ENCODE peak calls at places on chromosomes 7 and 10, in eight cellular contexts. A, Q, O, T, S, K, V and Z are unnamed samples.
A peak's percentile ranks its signal among the peaks of the same experiment; 100 is the strongest.

GRCh38 chr10:50992356-50992866 is 81.9 kb upstream of the PRKG1 start:
- DNase-seq in Q (no peak), T (peak; percentile 31), V (no peak), A (no peak), O (no peak), K (peak; percentile 23), S (no peak), Z (no peak)

GRCh38 chr10:14080795-14081194 is 249.9 kb downstream of the FRMD4A start:
- DNase-seq in K (no peak), Q (no peak), S (no peak), O (no peak), A (no peak), T (no peak), V (no peak), Z (no peak)

GRCh38 chr7:4871056-4871680 is 9.3 kb upstream of the PAPOLB start:
- DNase-seq in T (no peak), V (no peak), S (no peak), Q (no peak), K (no peak), A (no peak), O (no peak), Z (no peak)

GRCh38 chr7:103905997-103906396 is 83.5 kb downstream of the RELN start:
- DNase-seq in O (no peak), K (no peak), S (no peak), A (no peak), Q (no peak), T (no peak), V (no peak), Z (no peak)

GRCh38 chr10:121952226-121952625 is 22.8 kb downstream of the NSMCE4A start:
- DNase-seq in A (no peak), Q (no peak), V (no peak), S (no peak), K (no peak), T (peak; percentile 13), O (no peak), Z (no peak)

GRCh38 chr7:76191783-76192240 is 9.9 kb upstream of the SRRM3 start:
- DNase-seq in S (no peak), Q (no peak), O (peak; percentile 76), V (no peak), A (no peak), K (no peak), T (peak; percentile 49), Z (no peak)

GRCh38 chr10:77228559-77228958 is 409.0 kb downstream of the KCNMA1 start:
- DNase-seq in A (no peak), K (no peak), V (no peak), S (no peak), O (no peak), T (no peak), Q (no peak), Z (no peak)

GRCh38 chr10:100167521-100168312 is 18.1 kb downstream of the ERLIN1 start:
- DNase-seq in Q (no peak), S (no peak), V (no peak), T (no peak), A (no peak), K (no peak), O (no peak), Z (no peak)

GRCh38 chr10:36669615-36670325 is 455.6 kb upstream of the ANKRD30A start:
- DNase-seq in Q (no peak), V (peak; percentile 77), T (no peak), A (no peak), S (no peak), K (no peak), O (no peak), Z (no peak)

GRCh38 chr7:27300401-27300800 is 57.8 kb downstream of the EVX1 start:
- DNase-seq in S (no peak), Q (no peak), A (no peak), V (no peak), K (no peak), T (no peak), O (no peak), Z (no peak)

GRCh38 chr7:46776790-46777189 is 805.1 kb downstream of the TNS3 start:
- DNase-seq in T (peak; percentile 36), K (no peak), O (no peak), Q (no peak), V (no peak), A (no peak), S (no peak), Z (no peak)

GRCh38 chr7:158031820-158032424 is 555.7 kb downstream of the PTPRN2 start:
- DNase-seq in V (no peak), T (no peak), Q (no peak), A (no peak), O (no peak), S (no peak), K (no peak), Z (no peak)

GRCh38 chr7:128053023-128053422 is 21.8 kb upstream of the LRRC4 start:
- DNase-seq in T (peak; percentile 49), O (no peak), Q (no peak), V (no peak), A (no peak), S (no peak), K (no peak), Z (no peak)

GRCh38 chr10:50385610-50386009 is 134.3 kb upstream of the ASAH2 start:
- DNase-seq in A (no peak), S (no peak), O (no peak), T (no peak), K (no peak), V (peak; percentile 71), Q (peak; percentile 65), Z (peak; percentile 19)

GRCh38 chr10:28503114-28503513 is 29.8 kb upstream of the WAC start:
- DNase-seq in V (peak; percentile 20), A (no peak), Q (no peak), T (no peak), O (no peak), S (no peak), K (peak; percentile 59), Z (peak; percentile 55)

GRCh38 chr7:112790651-112790973 is 419 bp upstream of the TMEM168 start:
- DNase-seq in O (no peak), S (no peak), Q (no peak), A (no peak), T (no peak), V (no peak), K (no peak), Z (no peak)

GRCh38 chr10:103192089-103192450 is 1.0 kb downstream of the NT5C2 start:
- DNase-seq in A (no peak), S (no peak), V (no peak), Q (no peak), T (no peak), O (peak; percentile 30), K (no peak), Z (no peak)

GRCh38 chr7:135748770-135749169 is at the start of gene FAM180A:
- DNase-seq in K (peak; percentile 16), S (peak; percentile 93), V (peak; percentile 78), O (no peak), A (peak; percentile 83), T (peak; percentile 85), Q (peak; percentile 24), Z (peak; percentile 40)

GRCh38 chr7:135747366-135747765 is 1.2 kb downstream of the FAM180A start:
- DNase-seq in S (no peak), O (no peak), V (no peak), T (no peak), Q (no peak), K (no peak), A (no peak), Z (no peak)

GRCh38 chr7:135744938-135745701 is 3.5 kb downstream of the FAM180A start:
- DNase-seq in S (no peak), K (no peak), O (no peak), V (peak; percentile 50), Q (no peak), A (no peak), T (peak; percentile 86), Z (no peak)

GRCh38 chr7:135743907-135744789 is 4.5 kb downstream of the FAM180A start:
- DNase-seq in V (peak; percentile 58), O (no peak), Q (no peak), T (peak; percentile 75), K (no peak), A (peak; percentile 46), S (no peak), Z (no peak)

GRCh38 chr7:135745702-135746312 is 2.8 kb downstream of the FAM180A start:
- DNase-seq in O (peak; percentile 78), Q (peak; percentile 22), K (peak; percentile 39), A (peak; percentile 57), V (peak; percentile 22), S (no peak), T (peak; percentile 99), Z (no peak)
- TF ChIP-seq POLR2A in O (no peak), Q (no peak), K (no peak), A (no peak), V (no peak), S (no peak), T (peak; percentile 52), Z (no peak)

DNA sequence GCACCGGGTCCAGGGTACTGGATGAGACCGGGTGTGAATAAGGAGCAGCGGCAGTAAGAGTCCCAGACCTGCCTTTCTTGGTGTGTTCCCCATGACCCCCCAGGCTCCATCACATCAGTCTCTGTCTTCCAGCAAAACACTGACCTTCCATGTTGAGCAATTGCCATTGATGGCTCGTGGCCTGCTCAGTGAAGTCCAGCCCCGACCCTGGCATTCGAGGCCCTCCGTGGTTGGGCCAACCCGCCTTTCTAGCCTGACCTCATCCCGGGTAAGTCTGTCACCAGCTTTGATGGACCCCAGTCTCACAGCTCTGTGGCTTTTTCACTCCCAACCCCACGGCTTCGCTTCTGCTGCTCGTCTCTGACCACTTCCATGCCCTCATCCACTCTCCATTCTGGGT is 6.4 kb downstream of the MMP21 start:
- DNase-seq in Q (no peak), T (no peak), O (no peak), V (no peak), A (no peak), K (no peak), S (no peak), Z (no peak)
- H3K27ac ChIP-seq in Q (no peak overlapping the region), T (no peak overlapping the region), O (no peak overlapping the region), V (no peak overlapping the region), A (no peak overlapping the region), K (no peak overlapping the region), S (peak overlapping the region; percentile 67), Z (no peak overlapping the region)

DNA sequence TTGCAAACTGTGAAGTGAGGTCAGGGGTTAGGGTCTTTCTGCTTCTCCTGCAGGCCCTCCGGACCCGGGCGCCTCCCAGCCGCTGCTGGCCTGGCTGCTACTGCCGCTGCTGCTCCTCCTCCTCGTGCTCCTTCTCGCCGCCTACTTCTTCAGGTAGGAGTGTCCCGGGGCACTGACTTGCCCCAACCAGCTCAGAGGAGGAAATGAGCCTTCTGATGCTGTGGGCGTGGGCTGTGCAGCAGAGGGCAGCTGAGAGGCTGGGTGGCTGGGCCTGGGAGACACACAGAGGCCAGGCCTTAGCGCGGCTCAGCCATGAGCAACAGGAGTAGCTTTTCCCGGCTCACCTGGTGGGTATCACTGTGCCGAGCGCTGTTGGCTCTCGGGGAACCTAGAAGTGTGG is 78.9 kb downstream of the MKI67 start:
- DNase-seq in K (peak; percentile 46), Q (peak; percentile 43), T (no peak), V (peak; percentile 90), A (no peak), S (no peak), O (peak; percentile 10), Z (peak; percentile 90)
- TF ChIP-seq POLR2A in K (peak; percentile 78), Q (peak; percentile 61), T (no peak), V (no peak), A (no peak), S (peak; percentile 48), O (no peak), Z (peak; percentile 90)

DNA sequence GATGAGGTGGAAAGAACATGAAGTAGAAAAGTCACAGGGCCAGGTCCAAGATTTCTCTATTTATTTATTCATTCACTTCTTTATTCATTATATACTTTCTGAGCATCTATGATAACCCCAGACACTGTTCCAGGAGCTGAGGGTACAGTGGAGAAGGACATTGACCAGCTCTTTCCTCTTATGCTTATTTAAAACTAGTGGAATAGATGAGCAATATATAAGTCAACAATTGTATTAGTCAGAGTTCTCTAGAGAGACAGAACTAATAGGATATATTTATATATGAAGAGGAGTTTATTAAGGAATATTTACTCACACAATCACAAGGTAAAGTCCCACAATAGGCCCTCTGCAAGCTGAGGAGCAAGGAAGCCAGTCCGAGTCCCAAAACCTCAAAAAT is 15.0 kb upstream of the GPR37 start:
- DNase-seq in S (no peak), K (no peak), Q (no peak), V (no peak), A (no peak), T (no peak), O (no peak), Z (no peak)
- H3K27ac ChIP-seq in S (no peak overlapping the region), K (no peak overlapping the region), Q (no peak overlapping the region), V (no peak overlapping the region), A (no peak overlapping the region), T (no peak overlapping the region), O (no peak overlapping the region), Z (no peak overlapping the region)